ENCODE peak calls at places on chromosomes 16 and 17, in five cellular contexts. I is prostate gland, D is NT2/D1, U is left ventricle myocardium inferior, J is pancreas. E is an unnamed sample.

GRCh38 chr16:3656491-3657468 is 2.3 kb downstream of the DNASE1 start:
- DNase-seq in D (no peak), U (no peak), I (no peak), J (peak; percentile 63), E (no peak)

GRCh38 chr17:29918922-29919856 is 10.8 kb downstream of the SSH2 start:
- DNase-seq in J (no peak), D (no peak), U (no peak), I (no peak), E (no peak)

GRCh38 chr16:11211977-11212818 is 43.8 kb downstream of the SOCS1 start:
- DNase-seq in I (no peak), J (no peak), D (no peak), U (no peak), E (no peak)

GRCh38 chr17:75691371-75692290 is 24.5 kb downstream of the SAP30BP start:
- DNase-seq in I (peak; percentile 80), U (no peak), J (peak; percentile 45), D (no peak), E (no peak)

GRCh38 chr17:7916799-7917198 is 710 bp upstream of the RNF227 start:
- DNase-seq in U (no peak), D (no peak), J (no peak), I (no peak), E (no peak)

GRCh38 chr17:78981010-78981888 is 1.5 kb upstream of the LGALS3BP start:
- DNase-seq in I (no peak), D (no peak), U (no peak), J (no peak), E (peak; percentile 89)

GRCh38 chr17:2241823-2242222 is 61.8 kb downstream of the SMG6 start:
- DNase-seq in U (no peak), J (no peak), D (no peak), I (no peak), E (no peak)

GRCh38 chr17:39753514-39754160 is 15.9 kb downstream of the GRB7 start:
- DNase-seq in D (no peak), J (peak; percentile 53), U (peak; percentile 64), I (peak; percentile 27), E (no peak)

GRCh38 chr17:82901356-82901755 is 61.5 kb upstream of the ZNF750 start:
- DNase-seq in J (no peak), U (no peak), I (no peak), D (no peak), E (no peak)

GRCh38 chr17:77131919-77132318 is 8.8 kb upstream of the SEC14L1 start:
- DNase-seq in D (no peak), J (no peak), I (no peak), U (no peak), E (no peak)

GRCh38 chr16:65975049-65975708 is 391.3 kb upstream of the CDH5 start:
- DNase-seq in J (no peak), I (no peak), D (peak; percentile 6), U (no peak), E (no peak)

GRCh38 chr16:58020628-58021521 is 4.7 kb upstream of the MMP15 start:
- DNase-seq in D (no peak), I (peak; percentile 62), J (peak; percentile 44), U (peak; percentile 59), E (peak; percentile 46)

GRCh38 chr16:12907670-12908233 is 6.4 kb downstream of the SHISA9 start:
- DNase-seq in I (no peak), U (no peak), J (no peak), D (no peak), E (no peak)

GRCh38 chr16:30368792-30369090 is 1.6 kb downstream of the TBC1D10B start:
- DNase-seq in I (no peak), J (no peak), D (no peak), U (no peak), E (no peak)

GRCh38 chr17:57380055-57380356 is 123.7 kb downstream of the MSI2 start:
- DNase-seq in U (no peak), D (no peak), I (no peak), J (no peak), E (no peak)

GRCh38 chr17:27415090-27415795 is 41.0 kb upstream of the KSR1 start:
- DNase-seq in I (peak; percentile 36), J (no peak), U (no peak), D (no peak), E (peak; percentile 17)

GRCh38 chr17:59851431-59852375 is 41.0 kb downstream of the TUBD1 start:
- DNase-seq in D (no peak), J (no peak), U (no peak), I (peak; percentile 65), E (no peak)

GRCh38 chr17:65771704-65772103 is 210.3 kb upstream of the AXIN2 start:
- DNase-seq in J (no peak), U (no peak), D (no peak), I (no peak), E (no peak)

GRCh38 chr16:10178079-10178478 is 4.1 kb downstream of the GRIN2A start:
- DNase-seq in J (no peak), I (no peak), D (no peak), U (no peak), E (no peak)

GRCh38 chr17:44904001-44904984 is 5.0 kb upstream of the EFTUD2 start:
- DNase-seq in I (no peak), U (no peak), D (no peak), J (no peak), E (no peak)

GRCh38 chr16:29821663-29822115 is 1.4 kb downstream of the MVP start:
- DNase-seq in U (no peak), J (no peak), D (no peak), I (no peak), E (no peak)

GRCh38 chr17:81991684-81992513 is 14.5 kb downstream of the ASPSCR1 start:
- DNase-seq in I (peak; percentile 87), D (no peak), U (peak; percentile 79), J (peak; percentile 87), E (peak; percentile 11)

GRCh38 chr17:31877341-31877740 is 18.3 kb upstream of the COPRS start:
- DNase-seq in I (no peak), J (no peak), D (no peak), U (no peak), E (no peak)

GRCh38 chr17:63446981-63447687 is 1.0 kb upstream of the CYB561 start:
- DNase-seq in U (no peak), D (peak; percentile 32), J (no peak), I (peak; percentile 58), E (no peak)

GRCh38 chr16:71758293-71758760 is 33.8 kb upstream of the PHLPP2 start:
- DNase-seq in J (no peak), D (no peak), U (no peak), I (peak; percentile 67), E (no peak)

GRCh38 chr16:25256821-25257503 is 683 bp downstream of the ZKSCAN2 start:
- DNase-seq in J (peak; percentile 25), U (no peak), I (peak; percentile 8), D (no peak), E (peak; percentile 26)

GRCh38 chr17:77540975-77541374 is 400.2 kb downstream of the SEC14L1 start:
- DNase-seq in J (no peak), U (no peak), I (no peak), D (no peak), E (peak; percentile 46)

GRCh38 chr16:30064746-30065111 is 831 bp upstream of the ALDOA start:
- DNase-seq in I (no peak), D (no peak), U (no peak), J (no peak), E (no peak)

GRCh38 chr17:62761884-62762283 is 46.2 kb downstream of the MARCHF10 start:
- DNase-seq in D (peak; percentile 84), U (no peak), J (no peak), I (no peak), E (peak; percentile 73)

GRCh38 chr17:17020821-17021193 is 21.4 kb upstream of the MPRIP start:
- DNase-seq in D (no peak), U (no peak), J (no peak), I (no peak), E (no peak)

GRCh38 chr16:68087688-68088087 is 2.5 kb downstream of the NFATC3 start:
- DNase-seq in I (no peak), D (no peak), J (no peak), U (no peak), E (no peak)

GRCh38 chr16:68086336-68086821 is 1.2 kb downstream of the NFATC3 start:
- DNase-seq in U (no peak), J (no peak), I (no peak), D (no peak), E (no peak)

GRCh38 chr16:68085259-68086071 is at the start of gene NFATC3:
- DNase-seq in D (peak; percentile 94), U (peak; percentile 99), J (peak; percentile 99), I (peak; percentile 98), E (peak; percentile 98)

GRCh38 chr16:68088130-68088972 is 3.2 kb downstream of the NFATC3 start:
- DNase-seq in U (no peak), D (no peak), J (no peak), I (no peak), E (no peak)

DNA sequence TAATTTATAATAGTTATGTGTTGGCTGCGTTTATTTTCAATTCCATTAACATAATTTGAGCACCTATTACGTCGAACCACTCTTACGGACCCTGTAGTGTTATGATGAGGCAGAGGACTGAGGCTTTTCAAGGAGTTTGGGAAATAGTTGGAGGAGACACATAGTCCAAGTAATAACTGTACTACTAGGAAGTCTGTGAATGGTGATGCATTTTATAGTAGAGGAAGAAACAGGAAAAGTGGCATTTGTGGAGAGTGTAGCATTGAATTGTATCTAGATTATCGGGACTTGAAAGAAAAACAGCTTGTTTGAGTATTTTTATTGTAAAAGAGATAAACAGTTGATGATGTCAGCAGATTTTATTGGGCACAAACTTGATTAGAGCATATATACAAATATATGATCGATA is 1.7 kb downstream of the NFATC3 start:
- DNase-seq in D (no peak), J (no peak), I (no peak), U (no peak), E (no peak)
- H3K4me3 ChIP-seq in D (peak overlapping the region; percentile 90), J (no peak overlapping the region), I (peak overlapping the region; percentile 81), U (peak overlapping the region; percentile 92), E (peak overlapping the region; percentile 94)

DNA sequence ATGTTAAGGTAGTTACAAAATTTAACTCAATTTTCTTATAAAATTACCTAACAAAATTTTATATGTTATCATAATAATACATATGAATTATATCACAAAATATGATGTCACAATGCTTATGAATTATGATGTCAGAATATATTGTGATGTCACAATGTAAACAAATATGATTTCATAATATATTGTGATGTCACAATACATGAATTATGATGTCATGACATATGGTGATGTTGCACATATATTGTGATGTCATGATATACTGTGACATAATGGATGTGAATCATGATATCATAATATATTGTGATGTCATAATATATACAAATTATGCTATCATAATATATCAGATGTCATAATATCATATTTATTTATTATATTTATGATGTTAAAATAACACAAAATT is 1879.9 kb downstream of the TP53TG3F start:
- DNase-seq in I (no peak), J (no peak), D (no peak), U (no peak), E (no peak)
- H3K9me3 ChIP-seq in I (no peaks in the 10 kb centered on the region), J (no peaks in the 10 kb centered on the region), D (no peaks in the 10 kb centered on the region), U (peaks cover 43% of the 10 kb centered on the region), E (no peaks in the 10 kb centered on the region)

DNA sequence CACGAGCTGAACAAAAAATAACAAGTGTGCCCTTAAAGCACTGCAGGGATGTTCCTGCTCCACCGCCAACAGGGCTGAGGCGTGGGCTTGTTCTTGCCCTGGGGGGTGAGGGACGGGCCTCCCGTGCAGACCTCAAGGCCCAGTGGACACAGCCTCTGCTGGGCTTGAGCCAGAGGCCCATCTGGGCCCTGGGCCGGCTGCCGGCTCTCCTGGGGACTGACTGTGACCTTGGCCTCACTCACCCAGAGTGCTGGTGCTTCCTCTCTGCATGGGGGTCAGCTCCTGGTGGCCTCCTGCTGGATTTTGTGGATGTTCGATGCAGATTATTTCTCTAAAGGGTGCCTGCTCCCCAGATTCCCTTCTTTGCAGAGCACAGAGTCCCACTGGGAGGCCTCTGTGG is 54.2 kb upstream of the CDR2 start:
- DNase-seq in D (no peak), J (no peak), U (peak; percentile 42), I (no peak), E (no peak)
- H3K4me3 ChIP-seq in D (no peak overlapping the region), J (no peak overlapping the region), U (no peak overlapping the region), I (no peak overlapping the region), E (no peak overlapping the region)

GRCh38 chr16:31636433-31636832 is 108.7 kb downstream of the AHSP start:
- DNase-seq in I (no peak), D (no peak), J (no peak), U (no peak), E (no peak)
- H3K9me3 ChIP-seq in I (no peaks in the 10 kb centered on the region), D (no peaks in the 10 kb centered on the region), J (no peaks in the 10 kb centered on the region), U (peaks cover 7% of the 10 kb centered on the region), E (peaks cover 6% of the 10 kb centered on the region)